ENCODE peak calls at places on chromosomes 6 and 20, in four cellular contexts. R, T, C and W are unnamed samples.

GRCh38 chr20:33679758-33680485 is 5.7 kb upstream of the NECAB3 start:
- DNase-seq in C (no peak), T (no peak), R (no peak), W (no peak)

GRCh38 chr6:39797751-39798150 is 5.6 kb downstream of the DAAM2 start:
- DNase-seq in R (no peak), T (no peak), C (no peak), W (no peak)

GRCh38 chr6:28589234-28589951 is 63.7 kb downstream of the GPX5 start:
- DNase-seq in R (peak; percentile 90), C (peak; percentile 67), T (peak; percentile 95), W (peak; percentile 100)

GRCh38 chr6:25889877-25890853 is 16.1 kb upstream of the SLC17A3 start:
- DNase-seq in T (peak; percentile 17), R (no peak), C (peak; percentile 48), W (peak; percentile 67)

GRCh38 chr20:50558483-50558925 is 48.3 kb downstream of the PTPN1 start:
- DNase-seq in R (no peak), T (peak; percentile 87), C (no peak), W (peak; percentile 40)

GRCh38 chr6:13383280-13384163 is 55.2 kb upstream of the TBC1D7 start:
- DNase-seq in T (peak; percentile 54), R (no peak), C (no peak), W (no peak)

GRCh38 chr6:82385961-82386360 is 22.3 kb downstream of the TPBG start:
- DNase-seq in R (no peak), T (no peak), C (no peak), W (no peak)

GRCh38 chr20:11296951-11297350 is 620.7 kb upstream of the BTBD3 start:
- DNase-seq in T (peak; percentile 13), R (no peak), C (peak; percentile 39), W (peak; percentile 43)

GRCh38 chr6:26323525-26324294 is 41.3 kb upstream of the BTN3A2 start:
- DNase-seq in R (no peak), C (no peak), T (no peak), W (no peak)

GRCh38 chr20:1241456-1241855 is 15.6 kb downstream of the RAD21L1 start:
- DNase-seq in T (no peak), R (no peak), C (no peak), W (peak; percentile 49)

GRCh38 chr6:108732101-108732870 is 115.9 kb upstream of the ARMC2 start:
- DNase-seq in R (no peak), C (no peak), T (peak; percentile 46), W (peak; percentile 53)

GRCh38 chr6:79538481-79538971 is 1.3 kb upstream of the LCA5 start:
- DNase-seq in C (no peak), R (no peak), T (no peak), W (peak; percentile 54)

GRCh38 chr6:106767271-106767670 is 137.9 kb downstream of the QRSL1 start:
- DNase-seq in T (no peak), R (no peak), C (no peak), W (no peak)

GRCh38 chr20:6164421-6165341 is 41.9 kb upstream of the FERMT1 start:
- DNase-seq in C (no peak), T (no peak), R (no peak), W (peak; percentile 30)

GRCh38 chr6:117674991-117675657 is at the start of gene NUS1:
- DNase-seq in T (peak; percentile 96), C (peak; percentile 95), R (peak; percentile 98), W (peak; percentile 99)
- H2BK120ac ChIP-seq in T (peak within 1 kb of the TSS; percentile 60), C (no peak within 1 kb of the TSS), R (peak within 1 kb of the TSS; percentile 75), W (peak within 1 kb of the TSS; percentile 13)

DNA sequence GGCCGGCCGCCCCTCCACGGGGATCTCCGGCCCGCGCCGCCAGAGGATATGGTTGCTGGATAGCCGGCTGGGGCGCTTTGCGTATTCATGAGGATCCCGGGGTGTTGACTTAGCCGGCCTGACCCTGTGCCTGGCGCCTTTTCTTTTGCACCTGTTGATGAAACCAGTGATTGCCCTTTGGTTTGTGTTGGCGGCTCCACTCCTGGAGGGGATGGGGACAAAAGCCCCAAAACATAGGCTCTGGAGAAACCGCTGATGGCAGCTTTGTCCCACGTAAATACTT is 575 bp downstream of the SYNJ2 start:
- DNase-seq in C (peak; percentile 21), T (no peak), R (peak; percentile 76), W (peak; percentile 77)
- H2BK120ac ChIP-seq in C (peak overlapping the region; percentile 85), T (peak overlapping the region; percentile 72), R (no peak overlapping the region), W (no peak overlapping the region)

DNA sequence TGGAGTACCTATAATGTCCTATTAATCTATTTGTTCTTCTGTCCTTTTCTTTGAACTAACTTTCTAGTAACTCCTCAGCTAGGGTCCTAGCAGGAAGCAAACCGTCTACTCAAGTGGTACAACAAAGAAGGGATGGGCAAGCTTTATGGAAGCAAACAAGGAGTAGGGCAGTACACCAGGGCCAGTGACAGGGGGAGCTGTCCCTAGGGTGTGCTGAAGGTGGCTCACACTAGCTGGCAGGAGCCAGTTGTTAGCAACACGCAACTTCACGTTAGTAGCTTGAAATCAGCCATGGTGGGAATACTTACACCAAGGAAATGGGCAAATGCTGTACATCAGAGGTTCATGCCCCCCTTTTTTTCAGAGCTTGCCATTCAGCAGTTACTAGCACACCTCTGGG is 74.0 kb upstream of the EYA2 start:
- DNase-seq in C (no peak), T (no peak), R (no peak), W (no peak)
- H2BK120ac ChIP-seq in C (no peak overlapping the region), T (no peak overlapping the region), R (peak overlapping the region; percentile 54), W (no peak overlapping the region)

GRCh38 chr6:137145421-137145820 is 28.0 kb downstream of the IL22RA2 start:
- DNase-seq in R (no peak), C (no peak), T (no peak), W (peak; percentile 45)

GRCh38 chr6:137150072-137150471 is 23.4 kb downstream of the IL22RA2 start:
- DNase-seq in C (no peak), R (no peak), T (no peak), W (no peak)

GRCh38 chr6:137146206-137146605 is 27.2 kb downstream of the IL22RA2 start:
- DNase-seq in C (no peak), T (no peak), R (no peak), W (no peak)

GRCh38 chr6:137147195-137147594 is 26.2 kb downstream of the IL22RA2 start:
- DNase-seq in T (no peak), R (no peak), C (no peak), W (no peak)

GRCh38 chr6:137148291-137149076 is 25.0 kb downstream of the IL22RA2 start:
- DNase-seq in R (no peak), C (no peak), T (peak; percentile 17), W (no peak)
- H2BK120ac ChIP-seq in R (no peak overlapping the region), C (no peak overlapping the region), T (no peak overlapping the region), W (no peak overlapping the region)